ENCODE peak calls at places on chromosomes 13 and 19, in nine cellular contexts. A is uterus; W is T follicular helper cell; E is left ventricle myocardium inferior; K is fibroblast of the aortic adventitia; T is activated naive CD8-positive, alpha-beta T cell treated with anti-CD3 and anti-CD28 coated beads, Interleukin-2, amount 50 U/mL, for 24 hours; S is GM04503; L is T-helper 2 cell; C is nucleus accumbens. Y is an unnamed sample.

GRCh38 chr19:3821156-3821555 is 35.0 kb upstream of the MATK start:
- DNase-seq in C (no peak), A (no peak), S (no peak), L (no peak), K (no peak), E (no peak), W (no peak), T (no peak), Y (no peak)

GRCh38 chr13:28601581-28601980 is 57.3 kb upstream of the POMP start:
- DNase-seq in W (no peak), C (no peak), S (no peak), A (no peak), T (no peak), K (no peak), L (no peak), E (no peak), Y (no peak)

GRCh38 chr13:37984357-37984756 is 114.8 kb upstream of the TRPC4 start:
- DNase-seq in L (no peak), S (no peak), W (no peak), E (no peak), T (no peak), C (no peak), K (no peak), A (no peak), Y (no peak)

GRCh38 chr19:34276614-34277013 is 22.3 kb downstream of the GARRE1 start:
- DNase-seq in K (no peak), C (peak), W (no peak), E (no peak), T (no peak), L (no peak), S (no peak), A (no peak), Y (no peak)

GRCh38 chr13:73941752-73942151 is 192.5 kb downstream of the KLF12 start:
- DNase-seq in K (no peak), L (no peak), W (no peak), S (no peak), C (no peak), A (no peak), E (no peak), T (no peak), Y (no peak)

GRCh38 chr19:12656899-12657571 is 9.5 kb downstream of the MAN2B1 start:
- DNase-seq in E (no peak), S (no peak), C (no peak), K (no peak), T (peak), A (no peak), W (no peak), L (no peak), Y (no peak)

GRCh38 chr19:7013678-7014077 is 7.6 kb downstream of the MBD3L2B start:
- DNase-seq in E (no peak), L (peak), S (peak), C (no peak), T (no peak), K (no peak), W (no peak), A (no peak), Y (no peak)

GRCh38 chr19:17026041-17026658 is 460 bp downstream of the CPAMD8 start:
- DNase-seq in W (no peak), L (no peak), K (no peak), A (no peak), C (no peak), E (no peak), S (no peak), T (no peak), Y (peak)

GRCh38 chr19:48819366-48819816 is 8.6 kb upstream of the BCAT2 start:
- DNase-seq in T (no peak), C (peak), L (no peak), S (peak), W (no peak), K (peak), A (peak), E (peak), Y (no peak)

GRCh38 chr13:75072368-75072767 is 409.6 kb downstream of the TBC1D4 start:
- DNase-seq in S (no peak), T (no peak), A (no peak), E (no peak), K (no peak), W (no peak), C (no peak), L (no peak), Y (no peak)

GRCh38 chr13:80862466-80862865 is 521.5 kb upstream of the SPRY2 start:
- DNase-seq in W (no peak), A (no peak), C (no peak), T (no peak), E (no peak), L (no peak), S (no peak), K (no peak), Y (no peak)

GRCh38 chr19:18807861-18808331 is 16.8 kb upstream of the COMP start:
- DNase-seq in K (peak), E (peak), C (no peak), S (peak), W (no peak), A (peak), L (no peak), T (no peak), Y (no peak)

GRCh38 chr19:54561840-54562239 is 11.8 kb upstream of the LILRA2 start:
- DNase-seq in T (no peak), W (no peak), C (no peak), E (no peak), S (no peak), L (no peak), K (no peak), A (no peak), Y (no peak)

GRCh38 chr13:30165791-30166190 is 141.6 kb downstream of the KATNAL1 start:
- DNase-seq in E (no peak), W (no peak), L (no peak), S (peak), T (no peak), A (no peak), K (peak), C (peak), Y (no peak)

GRCh38 chr13:26656919-26657318 is 99.4 kb downstream of the WASF3 start:
- DNase-seq in S (peak), T (no peak), K (peak), A (no peak), W (no peak), C (no peak), L (peak), E (no peak), Y (no peak)

GRCh38 chr19:6472713-6473112 is 8.6 kb downstream of the CRB3 start:
- DNase-seq in A (no peak), W (no peak), E (no peak), L (no peak), C (no peak), K (no peak), S (no peak), T (no peak), Y (no peak)

Y was measured in memory B cell.